ENCODE peak calls at places on chromosomes 2 and 18, in nine cellular contexts. Q is left ventricle myocardium inferior, I is AG09319, T is NCI-H446 treated with DMSO at 0.1 percent for 48 hours, B is putamen, C is NCI-H1930, R is right atrium auricular region, A is fibroblast of the aortic adventitia, D is transverse colon. L is an unnamed sample.

GRCh38 chr2:158688722-158689121 is 106.4 kb upstream of the DAPL1 start:
- DNase-seq in Q (no peak), I (no peak), T (no peak), B (no peak), C (no peak), R (no peak), A (peak), D (no peak), L (no peak)

GRCh38 chr2:2831656-2832055 is 500.6 kb upstream of the MYT1L start:
- DNase-seq in Q (no peak), I (no peak), T (no peak), B (no peak), C (no peak), R (peak), A (no peak), D (no peak), L (no peak)

GRCh38 chr18:44977856-44978255 is 297.2 kb downstream of the SETBP1 start:
- DNase-seq in Q (no peak), I (no peak), T (no peak), B (peak), C (no peak), R (no peak), A (no peak), D (no peak), L (no peak)

GRCh38 chr2:137178955-137179377 is 413.6 kb downstream of the THSD7B start:
- DNase-seq in Q (no peak), I (no peak), T (no peak), B (no peak), C (no peak), R (no peak), A (peak), D (no peak), L (no peak)

GRCh38 chr2:240200230-240201051 is 60.0 kb upstream of the OTOS start:
- DNase-seq in Q (no peak), I (no peak), T (no peak), B (no peak), C (no peak), R (no peak), A (peak), D (no peak), L (no peak)

GRCh38 chr2:106868199-106868598 is 17.8 kb downstream of the ST6GAL2 start:
- DNase-seq in Q (no peak), I (no peak), T (no peak), B (no peak), C (no peak), R (no peak), A (no peak), D (no peak), L (no peak)

GRCh38 chr2:189204322-189204941 is 24.9 kb upstream of the COL5A2 start:
- DNase-seq in Q (no peak), I (no peak), T (no peak), B (peak), C (no peak), R (no peak), A (peak), D (no peak), L (no peak)

GRCh38 chr2:63695583-63695982 is 106.8 kb downstream of the MDH1 start:
- DNase-seq in Q (no peak), I (no peak), T (no peak), B (no peak), C (no peak), R (no peak), A (no peak), D (no peak), L (no peak)

GRCh38 chr2:102366406-102367112 is 11.0 kb downstream of the IL18R1 start:
- DNase-seq in Q (no peak), I (no peak), T (no peak), B (no peak), C (no peak), R (no peak), A (no peak), D (no peak), L (peak)

GRCh38 chr18:9101730-9102390 is 639 bp upstream of the NDUFV2 start:
- DNase-seq in Q (no peak), I (no peak), T (no peak), B (peak), C (no peak), R (no peak), A (peak), D (no peak), L (no peak)

GRCh38 chr18:40380657-40381441 is 1574.2 kb upstream of the PIK3C3 start:
- DNase-seq in Q (no peak), I (no peak), T (no peak), B (no peak), C (no peak), R (no peak), A (no peak), D (no peak), L (no peak)

GRCh38 chr2:161117506-161117905 is 42.7 kb upstream of the TANK start:
- DNase-seq in Q (no peak), I (no peak), T (no peak), B (no peak), C (no peak), R (no peak), A (no peak), D (no peak), L (no peak)

GRCh38 chr2:102144128-102144527 is 1.6 kb downstream of the IL1R1 start:
- DNase-seq in Q (no peak), I (no peak), T (no peak), B (no peak), C (no peak), R (no peak), A (peak), D (no peak), L (no peak)

GRCh38 chr2:179180242-179180641 is 84.4 kb downstream of the SESTD1 start:
- DNase-seq in Q (no peak), I (no peak), T (no peak), B (no peak), C (no peak), R (no peak), A (no peak), D (no peak), L (no peak)

GRCh38 chr2:220753486-220753885 is 818.6 kb downstream of the EPHA4 start:
- DNase-seq in Q (no peak), I (no peak), T (peak), B (no peak), C (no peak), R (no peak), A (peak), D (no peak), L (no peak)

GRCh38 chr2:61758991-61759390 is 94.9 kb downstream of the FAM161A start:
- DNase-seq in Q (no peak), I (peak), T (no peak), B (no peak), C (no peak), R (no peak), A (peak), D (no peak), L (no peak)

GRCh38 chr2:125267683-125268082 is 1242.6 kb downstream of the CNTNAP5 start:
- DNase-seq in Q (no peak), I (no peak), T (no peak), B (no peak), C (no peak), R (no peak), A (no peak), D (no peak), L (no peak)

GRCh38 chr18:10404148-10404547 is 50.3 kb upstream of the APCDD1 start:
- DNase-seq in Q (no peak), I (no peak), T (peak), B (peak), C (no peak), R (no peak), A (no peak), D (no peak), L (no peak)

GRCh38 chr2:138536740-138537139 is 35.2 kb downstream of the SPOPL start:
- DNase-seq in Q (no peak), I (no peak), T (no peak), B (no peak), C (no peak), R (no peak), A (no peak), D (no peak), L (no peak)

GRCh38 chr18:13530879-13531387 is 195.4 kb downstream of the FAM210A start:
- DNase-seq in Q (peak), I (peak), T (no peak), B (peak), C (no peak), R (peak), A (peak), D (peak), L (peak)

GRCh38 chr2:127531133-127531709 is 4.3 kb upstream of the MYO7B start:
- DNase-seq in Q (no peak), I (no peak), T (no peak), B (no peak), C (no peak), R (no peak), A (no peak), D (peak), L (no peak)

GRCh38 chr18:76468345-76469275 is 26.4 kb downstream of the ZNF516 start:
- DNase-seq in Q (no peak), I (no peak), T (no peak), B (no peak), C (no peak), R (peak), A (no peak), D (no peak), L (no peak)

GRCh38 chr2:201070966-201071304 is 536 bp downstream of the HYCC2 start:
- DNase-seq in Q (no peak), I (no peak), T (no peak), B (no peak), C (no peak), R (no peak), A (peak), D (no peak), L (no peak)

GRCh38 chr2:236306825-236307540 is 42.8 kb upstream of the ASB18 start:
- DNase-seq in Q (no peak), I (no peak), T (no peak), B (no peak), C (no peak), R (peak), A (no peak), D (no peak), L (no peak)

GRCh38 chr2:194252127-194252526 is 1404.9 kb upstream of the SLC39A10 start:
- DNase-seq in Q (no peak), I (no peak), T (no peak), B (no peak), C (no peak), R (no peak), A (no peak), D (no peak), L (no peak)

GRCh38 chr2:84527137-84528129 is 11.1 kb downstream of the DNAH6 start:
- DNase-seq in Q (no peak), I (no peak), T (no peak), B (peak), C (no peak), R (no peak), A (peak), D (no peak), L (no peak)

GRCh38 chr2:239000500-239001073 is 152.7 kb downstream of the TWIST2 start:
- DNase-seq in Q (no peak), I (no peak), T (no peak), B (no peak), C (no peak), R (peak), A (no peak), D (no peak), L (no peak)

GRCh38 chr2:61675204-61675603 is 137.0 kb upstream of the XPO1 start:
- DNase-seq in Q (no peak), I (no peak), T (no peak), B (no peak), C (no peak), R (no peak), A (no peak), D (no peak), L (no peak)

GRCh38 chr2:102046135-102046901 is 54.6 kb downstream of the IL1R2 start:
- DNase-seq in Q (no peak), I (no peak), T (no peak), B (no peak), C (no peak), R (no peak), A (no peak), D (no peak), L (no peak)

GRCh38 chr2:224646242-224646846 is 61.2 kb upstream of the CUL3 start:
- DNase-seq in Q (no peak), I (no peak), T (no peak), B (no peak), C (no peak), R (no peak), A (peak), D (no peak), L (peak)

GRCh38 chr2:233643128-233643527 is 6.9 kb downstream of the UGT1A10 start:
- DNase-seq in Q (no peak), I (no peak), T (no peak), B (no peak), C (no peak), R (no peak), A (peak), D (peak), L (no peak)

GRCh38 chr18:76363451-76364120 is 131.5 kb downstream of the ZNF516 start:
- DNase-seq in Q (no peak), I (no peak), T (no peak), B (no peak), C (no peak), R (no peak), A (peak), D (no peak), L (no peak)

GRCh38 chr2:113079123-113079522 is 11.4 kb downstream of the IL1F10 start:
- DNase-seq in Q (no peak), I (no peak), T (no peak), B (no peak), C (no peak), R (no peak), A (no peak), D (no peak), L (no peak)

GRCh38 chr18:600107-600506 is 3.3 kb downstream of the CLUL1 start:
- DNase-seq in Q (no peak), I (no peak), T (no peak), B (no peak), C (no peak), R (no peak), A (peak), D (no peak), L (no peak)

L was measured in activated CD8-positive, alpha-beta T cell treated with anti-CD3 and anti-CD28 coated beads for 36 hours.